ENCODE peak calls at places on chromosome 1, in four cellular contexts. U, H, L and N are unnamed samples.

GRCh38 chr1:202683029-202683428 is 27.2 kb downstream of the SYT2 start:
- DNase-seq in H (no peak), L (no peak), U (no peak), N (no peak)

GRCh38 chr1:153962088-153963029 is 978 bp downstream of the SLC39A1 start:
- DNase-seq in L (peak), U (peak), H (peak), N (no peak)

GRCh38 chr1:219993554-219994433 is 52.5 kb downstream of the EPRS1 start:
- DNase-seq in U (no peak), L (no peak), H (no peak), N (no peak)

GRCh38 chr1:77322061-77322900 is 40.5 kb downstream of the AK5 start:
- DNase-seq in L (peak), H (peak), U (peak), N (no peak)

GRCh38 chr1:29500041-29500440 is 263.7 kb downstream of the PTPRU start:
- DNase-seq in U (no peak), H (no peak), L (no peak), N (no peak)

GRCh38 chr1:227335587-227336020 is 17.3 kb upstream of the CDC42BPA start:
- DNase-seq in H (no peak), U (no peak), L (no peak), N (no peak)

GRCh38 chr1:118788372-118788955 is 199.7 kb downstream of the TBX15 start:
- DNase-seq in L (peak), H (peak), U (peak), N (no peak)

GRCh38 chr1:176102243-176102642 is 104.8 kb downstream of the COP1 start:
- DNase-seq in H (no peak), U (no peak), L (peak), N (no peak)

GRCh38 chr1:238960071-238960470 is 426.3 kb upstream of the CHRM3 start:
- DNase-seq in L (no peak), H (peak), U (peak), N (no peak)

GRCh38 chr1:8941906-8942305 is 3.8 kb upstream of the CA6 start:
- DNase-seq in U (peak), L (peak), H (peak), N (no peak)

GRCh38 chr1:101356604-101357443 is 120.0 kb downstream of the S1PR1 start:
- DNase-seq in L (no peak), U (no peak), H (no peak), N (no peak)
- H2AFZ ChIP-seq in L (no peak), U (no peak), H (no peak), N (no peak)

GRCh38 chr1:30684881-30685795 is 38.2 kb downstream of the MATN1 start:
- DNase-seq in L (peak), U (peak), H (no peak), N (no peak)
- TF ChIP-seq EZH2 in L (no peak), U (no peak), H (no peak), N (no peak)

DNA sequence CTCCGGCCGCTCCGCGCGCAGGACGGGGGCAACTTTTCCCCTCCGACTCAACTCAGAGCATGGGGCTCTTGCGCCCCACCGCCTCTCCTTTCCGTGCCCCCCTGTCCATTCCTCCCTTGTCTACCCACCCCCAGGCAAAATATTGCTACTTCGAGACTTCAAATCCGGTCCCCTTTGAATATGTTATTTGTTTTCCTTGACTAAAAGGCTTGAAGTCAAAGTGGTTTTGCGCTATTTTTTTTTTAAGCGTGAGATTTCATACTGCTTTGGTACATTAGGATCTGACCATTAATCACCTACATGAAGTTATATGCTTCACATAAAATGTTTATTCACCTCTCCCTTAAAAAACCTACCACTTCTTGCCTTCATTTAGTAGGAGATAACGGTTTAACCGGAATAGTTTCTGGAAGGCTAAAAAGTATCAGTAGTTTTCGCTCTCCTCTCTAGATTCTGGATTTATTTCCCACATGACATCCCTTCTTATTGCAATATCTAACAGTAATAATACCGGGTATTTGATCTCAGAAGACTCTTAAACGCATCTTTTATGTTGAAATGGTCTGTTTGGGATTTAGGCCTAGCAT is 1.5 kb downstream of the NFIA start:
- DNase-seq in L (no peak), H (no peak), U (peak), N (no peak)
- H2AFZ ChIP-seq in L (peak), H (peak), U (peak), N (no peak)

GRCh38 chr1:21668232-21669032 is 725 bp downstream of the RAP1GAP start:
- DNase-seq in H (no peak), U (no peak), L (no peak), N (no peak)
- TF ChIP-seq EZH2 in H (peak), U (no peak), L (no peak), N (no peak)